ENCODE peak calls at places on chromosomes 16 and 17, in seven cellular contexts. M, J, S, P, L, N and E are unnamed samples.

GRCh38 chr17:37742114-37742761 is 2.6 kb downstream of the HNF1B start:
- DNase-seq in M (no peak), J (no peak), S (peak; percentile 20), P (no peak), L (no peak), N (no peak), E (peak; percentile 31)

GRCh38 chr17:48198950-48199541 is 91.5 kb downstream of the SNX11 start:
- DNase-seq in M (peak; percentile 86), J (no peak), S (no peak), P (no peak), L (no peak), N (no peak), E (no peak)

GRCh38 chr17:29760771-29761682 is 138.3 kb upstream of the CORO6 start:
- DNase-seq in M (peak; percentile 31), J (peak; percentile 67), S (peak; percentile 83), P (peak; percentile 96), L (peak; percentile 81), N (peak; percentile 84), E (peak; percentile 89)

GRCh38 chr17:81961087-81961514 is at the start of gene NOTUM:
- DNase-seq in M (no peak), J (no peak), S (peak; percentile 12), P (no peak), L (no peak), N (no peak), E (no peak)

GRCh38 chr16:86942469-86943175 is 364.3 kb downstream of the FOXL1 start:
- DNase-seq in M (no peak), J (peak; percentile 62), S (no peak), P (no peak), L (peak; percentile 79), N (no peak), E (no peak)

GRCh38 chr17:53217311-53217710 is 605.4 kb upstream of the KIF2B start:
- DNase-seq in M (no peak), J (no peak), S (no peak), P (no peak), L (no peak), N (no peak), E (no peak)

GRCh38 chr17:16987830-16988601 is 16.1 kb upstream of the TNFRSF13B start:
- DNase-seq in M (no peak), J (no peak), S (peak; percentile 75), P (peak; percentile 75), L (peak; percentile 87), N (peak; percentile 47), E (no peak)

GRCh38 chr16:56916571-56917403 is 15.2 kb upstream of the HERPUD1 start:
- DNase-seq in M (no peak), J (no peak), S (no peak), P (no peak), L (no peak), N (no peak), E (no peak)

GRCh38 chr17:8420041-8420934 is 15.4 kb upstream of the NDEL1 start:
- DNase-seq in M (no peak), J (peak; percentile 40), S (peak; percentile 52), P (peak; percentile 82), L (no peak), N (no peak), E (peak; percentile 98)

GRCh38 chr17:57916925-57917858 is 38.0 kb downstream of the CUEDC1 start:
- DNase-seq in M (peak; percentile 97), J (no peak), S (no peak), P (no peak), L (no peak), N (no peak), E (no peak)

GRCh38 chr16:89194340-89195311 is 5.7 kb downstream of the SLC22A31 start:
- DNase-seq in M (no peak), J (no peak), S (no peak), P (no peak), L (no peak), N (no peak), E (no peak)

GRCh38 chr17:15456972-15457722 is 10.3 kb downstream of the CDRT4 start:
- DNase-seq in M (no peak), J (peak; percentile 90), S (peak; percentile 84), P (no peak), L (peak; percentile 78), N (no peak), E (peak; percentile 62)

GRCh38 chr17:80774146-80774545 is 217.5 kb upstream of the CHMP6 start:
- DNase-seq in M (no peak), J (no peak), S (peak; percentile 60), P (no peak), L (no peak), N (no peak), E (no peak)

GRCh38 chr17:17937450-17937849 is 34.8 kb downstream of the TOM1L2 start:
- DNase-seq in M (no peak), J (no peak), S (peak; percentile 57), P (no peak), L (no peak), N (no peak), E (no peak)

GRCh38 chr17:76473541-76473985 is 6.2 kb downstream of the AANAT start:
- DNase-seq in M (no peak), J (no peak), S (no peak), P (no peak), L (no peak), N (no peak), E (no peak)

GRCh38 chr17:81121841-81122733 is 43.2 kb upstream of the PVALEF start:
- DNase-seq in M (no peak), J (no peak), S (no peak), P (no peak), L (no peak), N (no peak), E (no peak)

GRCh38 chr17:50550661-50551432 is 3.9 kb downstream of the SPATA20 start:
- DNase-seq in M (peak; percentile 68), J (peak; percentile 79), S (peak; percentile 85), P (no peak), L (peak; percentile 70), N (no peak), E (peak; percentile 73)

GRCh38 chr16:70756071-70756470 is 44.9 kb downstream of the VAC14 start:
- DNase-seq in M (no peak), J (no peak), S (no peak), P (no peak), L (no peak), N (no peak), E (no peak)

GRCh38 chr17:77651983-77652382 is 306.5 kb upstream of the TNRC6C start:
- DNase-seq in M (no peak), J (no peak), S (no peak), P (no peak), L (no peak), N (no peak), E (no peak)

GRCh38 chr16:20242568-20243240 is 84.6 kb downstream of the GP2 start:
- DNase-seq in M (no peak), J (no peak), S (no peak), P (no peak), L (no peak), N (no peak), E (no peak)

GRCh38 chr17:66647391-66647983 is 187.4 kb upstream of the CACNG5 start:
- DNase-seq in M (no peak), J (no peak), S (no peak), P (no peak), L (no peak), N (no peak), E (no peak)

GRCh38 chr17:58121925-58122324 is 26.3 kb upstream of the OR4D1 start:
- DNase-seq in M (no peak), J (no peak), S (peak; percentile 22), P (no peak), L (peak; percentile 57), N (no peak), E (no peak)

GRCh38 chr16:12124742-12125141 is 148.2 kb downstream of the SNX29 start:
- DNase-seq in M (no peak), J (no peak), S (no peak), P (no peak), L (no peak), N (no peak), E (no peak)

GRCh38 chr16:31421587-31421986 is 6.6 kb downstream of the COX6A2 start:
- DNase-seq in M (no peak), J (no peak), S (no peak), P (no peak), L (no peak), N (peak; percentile 58), E (no peak)

GRCh38 chr16:3098459-3099394 is at the start of gene ZSCAN10:
- DNase-seq in M (no peak), J (no peak), S (no peak), P (no peak), L (no peak), N (no peak), E (no peak)

GRCh38 chr16:3479654-3480216 is 15.6 kb downstream of the C16orf90 start:
- DNase-seq in M (no peak), J (no peak), S (no peak), P (no peak), L (no peak), N (no peak), E (no peak)

GRCh38 chr17:72591500-72592241 is 470.9 kb downstream of the SOX9 start:
- DNase-seq in M (no peak), J (no peak), S (no peak), P (no peak), L (no peak), N (no peak), E (no peak)

GRCh38 chr16:27323781-27324561 is 10.2 kb downstream of the IL4R start:
- DNase-seq in M (no peak), J (no peak), S (no peak), P (peak; percentile 51), L (no peak), N (no peak), E (no peak)

GRCh38 chr16:21703589-21704174 is 39.9 kb downstream of the OTOA start:
- DNase-seq in M (no peak), J (no peak), S (no peak), P (no peak), L (no peak), N (no peak), E (no peak)

GRCh38 chr17:43826206-43826605 is 6.7 kb downstream of the MPP3 start:
- DNase-seq in M (no peak), J (no peak), S (no peak), P (no peak), L (no peak), N (no peak), E (no peak)

GRCh38 chr16:25912321-25912720 is 220.6 kb downstream of the HS3ST4 start:
- DNase-seq in M (no peak), J (no peak), S (no peak), P (no peak), L (no peak), N (no peak), E (no peak)

GRCh38 chr16:86010680-86011141 is 111.7 kb downstream of the IRF8 start:
- DNase-seq in M (no peak), J (no peak), S (no peak), P (peak; percentile 31), L (no peak), N (no peak), E (no peak)

GRCh38 chr16:88454315-88455057 is 1.4 kb downstream of the ZFPM1 start:
- DNase-seq in M (no peak), J (no peak), S (no peak), P (no peak), L (no peak), N (no peak), E (peak; percentile 8)

GRCh38 chr16:12620150-12620549 is 183.5 kb downstream of the CPPED1 start:
- DNase-seq in M (no peak), J (no peak), S (no peak), P (no peak), L (no peak), N (no peak), E (no peak)

GRCh38 chr17:81867952-81868673 is 3.0 kb downstream of the ARHGDIA start:
- DNase-seq in M (no peak), J (no peak), S (no peak), P (no peak), L (no peak), N (no peak), E (no peak)

GRCh38 chr17:34227707-34228106 is 27.4 kb upstream of the CCL2 start:
- DNase-seq in M (no peak), J (no peak), S (no peak), P (no peak), L (no peak), N (no peak), E (no peak)

GRCh38 chr17:46782250-46782953 is 36.1 kb downstream of the WNT3 start:
- DNase-seq in M (no peak), J (no peak), S (no peak), P (no peak), L (peak; percentile 43), N (no peak), E (peak; percentile 41)

GRCh38 chr17:74552037-74552436 is 6.1 kb upstream of the CD300C start:
- DNase-seq in M (no peak), J (no peak), S (no peak), P (no peak), L (no peak), N (no peak), E (no peak)